ENCODE peak calls at places on chromosome 19, in nine cellular contexts. One of them, this sample, is unnamed.

GRCh38 chr19:19543640-19544039 is 5.6 kb downstream of the CILP2 start:
- DNase-seq in activated CD8-positive, alpha-beta T cell treated with anti-CD3 and anti-CD28 coated beads for 36 hours: no peak
- DNase-seq in progenitor cell of endocrine pancreas: no peak
- DNase-seq in CD14-positive monocyte: no peak
- DNase-seq in PC-3: no peak
- DNase-seq in mucosa of descending colon: no peak
- DNase-seq in lower leg skin: no peak
- DNase-seq in nephron progenitor cell: no peak
- DNase-seq in pancreas: no peak
- DNase-seq in this sample: no peak

GRCh38 chr19:3980353-3981251 is 4.7 kb downstream of the EEF2 start:
- DNase-seq in activated CD8-positive, alpha-beta T cell treated with anti-CD3 and anti-CD28 coated beads for 36 hours: no peak
- DNase-seq in lower leg skin: no peak
- DNase-seq in PC-3: no peak
- DNase-seq in nephron progenitor cell: no peak
- DNase-seq in pancreas: peak; percentile 23
- DNase-seq in mucosa of descending colon: no peak
- DNase-seq in progenitor cell of endocrine pancreas: no peak
- DNase-seq in CD14-positive monocyte: no peak
- DNase-seq in this sample: no peak

GRCh38 chr19:8494158-8494557 is 8.3 kb downstream of the PRAM1 start:
- DNase-seq in PC-3: no peak
- DNase-seq in pancreas: no peak
- DNase-seq in nephron progenitor cell: no peak
- DNase-seq in activated CD8-positive, alpha-beta T cell treated with anti-CD3 and anti-CD28 coated beads for 36 hours: peak; percentile 43
- DNase-seq in progenitor cell of endocrine pancreas: no peak
- DNase-seq in mucosa of descending colon: no peak
- DNase-seq in CD14-positive monocyte: peak; percentile 79
- DNase-seq in lower leg skin: no peak
- DNase-seq in this sample: no peak

GRCh38 chr19:47228168-47228936 is 2.6 kb downstream of the BBC3 start:
- DNase-seq in activated CD8-positive, alpha-beta T cell treated with anti-CD3 and anti-CD28 coated beads for 36 hours: peak; percentile 80
- DNase-seq in pancreas: peak; percentile 45
- DNase-seq in nephron progenitor cell: no peak
- DNase-seq in PC-3: no peak
- DNase-seq in progenitor cell of endocrine pancreas: peak; percentile 31
- DNase-seq in mucosa of descending colon: peak; percentile 54
- DNase-seq in lower leg skin: peak; percentile 45
- DNase-seq in CD14-positive monocyte: peak; percentile 58
- DNase-seq in this sample: peak; percentile 62

GRCh38 chr19:44640518-44640917 is 3.2 kb upstream of the PVR start:
- DNase-seq in nephron progenitor cell: no peak
- DNase-seq in mucosa of descending colon: no peak
- DNase-seq in PC-3: peak; percentile 82
- DNase-seq in pancreas: no peak
- DNase-seq in progenitor cell of endocrine pancreas: no peak
- DNase-seq in lower leg skin: no peak
- DNase-seq in CD14-positive monocyte: no peak
- DNase-seq in activated CD8-positive, alpha-beta T cell treated with anti-CD3 and anti-CD28 coated beads for 36 hours: no peak
- DNase-seq in this sample: no peak

GRCh38 chr19:7860902-7861618 is 13.1 kb downstream of the PRR36 start:
- DNase-seq in CD14-positive monocyte: no peak
- DNase-seq in nephron progenitor cell: no peak
- DNase-seq in pancreas: no peak
- DNase-seq in PC-3: no peak
- DNase-seq in progenitor cell of endocrine pancreas: no peak
- DNase-seq in activated CD8-positive, alpha-beta T cell treated with anti-CD3 and anti-CD28 coated beads for 36 hours: no peak
- DNase-seq in mucosa of descending colon: no peak
- DNase-seq in lower leg skin: no peak
- DNase-seq in this sample: no peak

GRCh38 chr19:43525836-43526771 is 897 bp downstream of the ETHE1 start:
- DNase-seq in nephron progenitor cell: peak; percentile 46
- DNase-seq in PC-3: peak; percentile 18
- DNase-seq in mucosa of descending colon: peak; percentile 87
- DNase-seq in activated CD8-positive, alpha-beta T cell treated with anti-CD3 and anti-CD28 coated beads for 36 hours: peak; percentile 56
- DNase-seq in CD14-positive monocyte: no peak
- DNase-seq in lower leg skin: no peak
- DNase-seq in pancreas: no peak
- DNase-seq in progenitor cell of endocrine pancreas: peak; percentile 33
- DNase-seq in this sample: no peak

GRCh38 chr19:33300016-33300981 is 2.0 kb downstream of the CEBPA start:
- DNase-seq in activated CD8-positive, alpha-beta T cell treated with anti-CD3 and anti-CD28 coated beads for 36 hours: no peak
- DNase-seq in lower leg skin: no peak
- DNase-seq in pancreas: no peak
- DNase-seq in PC-3: no peak
- DNase-seq in progenitor cell of endocrine pancreas: no peak
- DNase-seq in CD14-positive monocyte: no peak
- DNase-seq in nephron progenitor cell: no peak
- DNase-seq in mucosa of descending colon: no peak
- DNase-seq in this sample: no peak

GRCh38 chr19:43779820-43780219 is 953 bp downstream of the KCNN4 start:
- DNase-seq in activated CD8-positive, alpha-beta T cell treated with anti-CD3 and anti-CD28 coated beads for 36 hours: no peak
- DNase-seq in CD14-positive monocyte: no peak
- DNase-seq in pancreas: no peak
- DNase-seq in mucosa of descending colon: peak; percentile 66
- DNase-seq in progenitor cell of endocrine pancreas: no peak
- DNase-seq in PC-3: peak; percentile 33
- DNase-seq in lower leg skin: no peak
- DNase-seq in nephron progenitor cell: no peak
- DNase-seq in this sample: peak; percentile 79

GRCh38 chr19:10294368-10294697 is 4.6 kb downstream of the ICAM5 start:
- DNase-seq in activated CD8-positive, alpha-beta T cell treated with anti-CD3 and anti-CD28 coated beads for 36 hours: no peak
- DNase-seq in lower leg skin: no peak
- DNase-seq in progenitor cell of endocrine pancreas: no peak
- DNase-seq in PC-3: no peak
- DNase-seq in pancreas: no peak
- DNase-seq in mucosa of descending colon: no peak
- DNase-seq in CD14-positive monocyte: no peak
- DNase-seq in nephron progenitor cell: peak; percentile 65
- DNase-seq in this sample: no peak

GRCh38 chr19:7927605-7928333 is 1.8 kb upstream of the CTXN1 start:
- DNase-seq in nephron progenitor cell: no peak
- DNase-seq in CD14-positive monocyte: no peak
- DNase-seq in progenitor cell of endocrine pancreas: no peak
- DNase-seq in pancreas: peak; percentile 33
- DNase-seq in PC-3: no peak
- DNase-seq in mucosa of descending colon: no peak
- DNase-seq in lower leg skin: no peak
- DNase-seq in activated CD8-positive, alpha-beta T cell treated with anti-CD3 and anti-CD28 coated beads for 36 hours: no peak
- DNase-seq in this sample: no peak

GRCh38 chr19:40623403-40624239 is 22.5 kb downstream of the LTBP4 start:
- DNase-seq in nephron progenitor cell: peak; percentile 87
- DNase-seq in lower leg skin: no peak
- DNase-seq in mucosa of descending colon: peak; percentile 94
- DNase-seq in activated CD8-positive, alpha-beta T cell treated with anti-CD3 and anti-CD28 coated beads for 36 hours: peak; percentile 46
- DNase-seq in PC-3: peak; percentile 85
- DNase-seq in pancreas: no peak
- DNase-seq in CD14-positive monocyte: no peak
- DNase-seq in progenitor cell of endocrine pancreas: peak; percentile 59
- DNase-seq in this sample: no peak

GRCh38 chr19:3151563-3152430 is 16.0 kb downstream of the GNA15 start:
- DNase-seq in CD14-positive monocyte: no peak
- DNase-seq in pancreas: no peak
- DNase-seq in lower leg skin: no peak
- DNase-seq in nephron progenitor cell: no peak
- DNase-seq in mucosa of descending colon: no peak
- DNase-seq in progenitor cell of endocrine pancreas: no peak
- DNase-seq in PC-3: no peak
- DNase-seq in activated CD8-positive, alpha-beta T cell treated with anti-CD3 and anti-CD28 coated beads for 36 hours: no peak
- DNase-seq in this sample: no peak

GRCh38 chr19:44527554-44527953 is 1.9 kb downstream of the CEACAM20 start:
- DNase-seq in PC-3: no peak
- DNase-seq in progenitor cell of endocrine pancreas: no peak
- DNase-seq in lower leg skin: no peak
- DNase-seq in CD14-positive monocyte: no peak
- DNase-seq in mucosa of descending colon: no peak
- DNase-seq in activated CD8-positive, alpha-beta T cell treated with anti-CD3 and anti-CD28 coated beads for 36 hours: no peak
- DNase-seq in pancreas: no peak
- DNase-seq in nephron progenitor cell: no peak
- DNase-seq in this sample: no peak

GRCh38 chr19:27776020-27776419 is 1436.9 kb downstream of the UQCRFS1 start:
- DNase-seq in lower leg skin: no peak
- DNase-seq in pancreas: no peak
- DNase-seq in nephron progenitor cell: no peak
- DNase-seq in PC-3: peak; percentile 25
- DNase-seq in progenitor cell of endocrine pancreas: no peak
- DNase-seq in activated CD8-positive, alpha-beta T cell treated with anti-CD3 and anti-CD28 coated beads for 36 hours: peak; percentile 20
- DNase-seq in mucosa of descending colon: no peak
- DNase-seq in CD14-positive monocyte: no peak
- DNase-seq in this sample: no peak

GRCh38 chr19:1254081-1254527 is 5.7 kb downstream of the MIDN start:
- DNase-seq in lower leg skin: no peak
- DNase-seq in nephron progenitor cell: no peak
- DNase-seq in mucosa of descending colon: peak; percentile 35
- DNase-seq in PC-3: no peak
- DNase-seq in pancreas: no peak
- DNase-seq in activated CD8-positive, alpha-beta T cell treated with anti-CD3 and anti-CD28 coated beads for 36 hours: no peak
- DNase-seq in CD14-positive monocyte: no peak
- DNase-seq in progenitor cell of endocrine pancreas: no peak
- DNase-seq in this sample: no peak

GRCh38 chr19:1252221-1252817 is 3.9 kb downstream of the MIDN start:
- DNase-seq in activated CD8-positive, alpha-beta T cell treated with anti-CD3 and anti-CD28 coated beads for 36 hours: peak; percentile 91
- DNase-seq in nephron progenitor cell: no peak
- DNase-seq in progenitor cell of endocrine pancreas: no peak
- DNase-seq in pancreas: peak; percentile 92
- DNase-seq in CD14-positive monocyte: peak; percentile 94
- DNase-seq in mucosa of descending colon: peak; percentile 81
- DNase-seq in lower leg skin: no peak
- DNase-seq in PC-3: peak; percentile 81
- DNase-seq in this sample: no peak

GRCh38 chr19:1251503-1252220 is 3.3 kb downstream of the MIDN start:
- DNase-seq in pancreas: peak; percentile 91
- DNase-seq in CD14-positive monocyte: peak; percentile 80
- DNase-seq in mucosa of descending colon: no peak
- DNase-seq in PC-3: no peak
- DNase-seq in lower leg skin: no peak
- DNase-seq in progenitor cell of endocrine pancreas: no peak
- DNase-seq in activated CD8-positive, alpha-beta T cell treated with anti-CD3 and anti-CD28 coated beads for 36 hours: peak; percentile 81
- DNase-seq in nephron progenitor cell: peak; percentile 36
- DNase-seq in this sample: no peak

GRCh38 chr19:1253514-1254080 is 5.2 kb downstream of the MIDN start:
- DNase-seq in PC-3: peak; percentile 56
- DNase-seq in lower leg skin: peak; percentile 65
- DNase-seq in CD14-positive monocyte: no peak
- DNase-seq in mucosa of descending colon: no peak
- DNase-seq in progenitor cell of endocrine pancreas: no peak
- DNase-seq in activated CD8-positive, alpha-beta T cell treated with anti-CD3 and anti-CD28 coated beads for 36 hours: no peak
- DNase-seq in pancreas: no peak
- DNase-seq in nephron progenitor cell: no peak
- DNase-seq in this sample: no peak

GRCh38 chr19:1252818-1253513 is 4.6 kb downstream of the MIDN start:
- DNase-seq in lower leg skin: peak; percentile 93
- DNase-seq in progenitor cell of endocrine pancreas: no peak
- DNase-seq in PC-3: peak; percentile 79
- DNase-seq in activated CD8-positive, alpha-beta T cell treated with anti-CD3 and anti-CD28 coated beads for 36 hours: peak; percentile 89
- DNase-seq in nephron progenitor cell: no peak
- DNase-seq in pancreas: peak; percentile 94
- DNase-seq in CD14-positive monocyte: peak; percentile 98
- DNase-seq in mucosa of descending colon: peak; percentile 88
- DNase-seq in this sample: no peak
- TF ChIP-seq CTCF in lower leg skin: no peak
- TF ChIP-seq CTCF in progenitor cell of endocrine pancreas: no peak
- TF ChIP-seq CTCF in PC-3: no peak
- TF ChIP-seq CTCF in activated CD8-positive, alpha-beta T cell treated with anti-CD3 and anti-CD28 coated beads for 36 hours: no peak
- TF ChIP-seq CTCF in nephron progenitor cell: no peak
- TF ChIP-seq CTCF in pancreas: no peak
- TF ChIP-seq CTCF in CD14-positive monocyte: peak; percentile 10
- TF ChIP-seq CTCF in mucosa of descending colon: no peak
- TF ChIP-seq CTCF in this sample: no peak

GRCh38 chr19:56918682-56919307 is 78.3 kb upstream of the PEG3 start:
- DNase-seq in activated CD8-positive, alpha-beta T cell treated with anti-CD3 and anti-CD28 coated beads for 36 hours: no peak
- DNase-seq in mucosa of descending colon: no peak
- DNase-seq in PC-3: no peak
- DNase-seq in CD14-positive monocyte: no peak
- DNase-seq in pancreas: no peak
- DNase-seq in lower leg skin: no peak
- DNase-seq in nephron progenitor cell: no peak
- DNase-seq in progenitor cell of endocrine pancreas: no peak
- DNase-seq in this sample: no peak
- TF ChIP-seq CTCF in activated CD8-positive, alpha-beta T cell treated with anti-CD3 and anti-CD28 coated beads for 36 hours: no peak
- TF ChIP-seq CTCF in mucosa of descending colon: no peak
- TF ChIP-seq CTCF in PC-3: no peak
- TF ChIP-seq CTCF in CD14-positive monocyte: no peak
- TF ChIP-seq CTCF in pancreas: no peak
- TF ChIP-seq CTCF in lower leg skin: no peak
- TF ChIP-seq CTCF in nephron progenitor cell: no peak
- TF ChIP-seq CTCF in progenitor cell of endocrine pancreas: no peak
- TF ChIP-seq CTCF in this sample: no peak

DNA sequence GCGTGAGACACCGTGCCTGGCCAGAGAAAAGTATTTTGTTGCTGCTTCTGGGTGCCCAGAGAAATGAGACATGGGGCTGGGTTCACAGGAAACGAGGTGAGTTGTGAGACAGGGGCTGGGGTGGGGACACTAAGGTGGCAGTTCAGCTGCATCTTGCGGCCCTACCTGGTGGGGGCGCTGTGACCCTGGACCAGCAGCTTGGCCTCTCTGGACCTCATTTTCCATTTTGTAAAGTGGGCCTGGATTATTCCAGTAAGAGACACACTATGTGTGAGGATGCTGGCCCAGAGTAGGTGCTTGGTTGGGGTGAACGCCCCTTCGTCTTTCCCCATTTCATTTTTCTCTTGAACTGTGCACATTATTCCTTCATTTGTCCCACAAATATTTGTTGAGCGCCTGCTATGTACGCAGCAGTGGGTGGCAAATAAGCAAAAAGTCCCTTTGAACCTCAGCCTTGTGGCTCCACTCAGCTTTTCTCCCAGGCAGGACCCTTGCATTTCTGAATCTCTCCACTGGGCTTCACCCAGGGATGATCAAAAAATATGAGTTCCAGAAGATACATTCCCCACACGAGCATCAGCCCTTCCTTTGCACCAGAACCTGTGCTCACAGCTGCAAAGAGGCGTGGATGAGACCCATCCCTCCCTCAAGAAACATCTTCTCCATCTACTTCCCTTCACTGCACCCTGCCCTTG is 26.6 kb upstream of the OR10H1 start:
- DNase-seq in pancreas: no peak
- DNase-seq in lower leg skin: no peak
- DNase-seq in mucosa of descending colon: no peak
- DNase-seq in nephron progenitor cell: no peak
- DNase-seq in CD14-positive monocyte: no peak
- DNase-seq in PC-3: no peak
- DNase-seq in activated CD8-positive, alpha-beta T cell treated with anti-CD3 and anti-CD28 coated beads for 36 hours: peak; percentile 36
- DNase-seq in progenitor cell of endocrine pancreas: no peak
- DNase-seq in this sample: no peak
- TF ChIP-seq CTCF in pancreas: no peak
- TF ChIP-seq CTCF in lower leg skin: no peak
- TF ChIP-seq CTCF in mucosa of descending colon: no peak
- TF ChIP-seq CTCF in nephron progenitor cell: no peak
- TF ChIP-seq CTCF in CD14-positive monocyte: no peak
- TF ChIP-seq CTCF in PC-3: peak; percentile 40
- TF ChIP-seq CTCF in activated CD8-positive, alpha-beta T cell treated with anti-CD3 and anti-CD28 coated beads for 36 hours: peak; percentile 31
- TF ChIP-seq CTCF in progenitor cell of endocrine pancreas: no peak
- TF ChIP-seq CTCF in this sample: no peak

DNA sequence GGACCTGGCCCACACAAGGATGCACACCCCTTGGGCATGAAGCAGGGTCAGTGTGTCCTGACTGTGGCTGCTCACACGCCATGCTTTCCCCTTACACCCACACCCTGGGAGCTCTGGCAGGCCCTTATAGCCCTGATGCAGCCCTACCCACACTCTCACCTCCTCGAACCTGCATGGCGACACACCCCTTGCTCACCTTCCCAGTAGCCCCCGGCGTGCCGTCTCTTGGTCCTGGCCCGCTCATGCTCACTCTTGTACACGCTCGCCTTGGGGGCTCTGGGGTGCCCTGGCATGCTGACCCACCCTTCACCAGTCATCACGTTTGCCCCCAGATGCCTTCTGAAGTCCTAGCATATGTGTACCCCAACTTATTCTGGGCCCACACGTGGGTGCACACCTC is 56.1 kb downstream of the MAP4K1 start:
- DNase-seq in activated CD8-positive, alpha-beta T cell treated with anti-CD3 and anti-CD28 coated beads for 36 hours: no peak
- DNase-seq in nephron progenitor cell: no peak
- DNase-seq in mucosa of descending colon: no peak
- DNase-seq in progenitor cell of endocrine pancreas: no peak
- DNase-seq in pancreas: no peak
- DNase-seq in PC-3: no peak
- DNase-seq in CD14-positive monocyte: no peak
- DNase-seq in lower leg skin: no peak
- DNase-seq in this sample: peak; percentile 10
- TF ChIP-seq CTCF in activated CD8-positive, alpha-beta T cell treated with anti-CD3 and anti-CD28 coated beads for 36 hours: no peak
- TF ChIP-seq CTCF in nephron progenitor cell: no peak
- TF ChIP-seq CTCF in mucosa of descending colon: no peak
- TF ChIP-seq CTCF in progenitor cell of endocrine pancreas: no peak
- TF ChIP-seq CTCF in pancreas: no peak
- TF ChIP-seq CTCF in PC-3: no peak
- TF ChIP-seq CTCF in CD14-positive monocyte: no peak
- TF ChIP-seq CTCF in lower leg skin: no peak
- TF ChIP-seq CTCF in this sample: no peak